ENCODE peak calls at places on chromosomes 3 and 15, in four cellular contexts. T, O, C and B are unnamed samples.

GRCh38 chr15:55742927-55743614 is at the start of gene PRTG:
- DNase-seq in T (no peak), O (peak), C (peak), B (no peak)

GRCh38 chr3:129486057-129487035 is 42.1 kb upstream of the RHO start:
- DNase-seq in T (no peak), O (peak), C (no peak), B (no peak)

GRCh38 chr3:133955892-133956291 is 60.2 kb upstream of the RAB6B start:
- DNase-seq in T (no peak), O (no peak), C (no peak), B (no peak)

GRCh38 chr3:116254535-116254934 is 190.8 kb downstream of the LSAMP start:
- DNase-seq in T (no peak), O (no peak), C (no peak), B (no peak)

GRCh38 chr15:88120021-88120420 is 136.5 kb downstream of the NTRK3 start:
- DNase-seq in T (no peak), O (no peak), C (no peak), B (no peak)

GRCh38 chr3:62041681-62042080 is 331.7 kb downstream of the FEZF2 start:
- DNase-seq in T (no peak), O (no peak), C (no peak), B (no peak)

GRCh38 chr3:117400303-117400702 is 690.7 kb downstream of the TUSC7 start:
- DNase-seq in T (no peak), O (no peak), C (no peak), B (no peak)

GRCh38 chr3:104425416-104425815 is 941.3 kb upstream of the ALCAM start:
- DNase-seq in T (no peak), O (no peak), C (no peak), B (no peak)

GRCh38 chr3:17629400-17629799 is 113.0 kb downstream of the TBC1D5 start:
- DNase-seq in T (no peak), O (no peak), C (no peak), B (no peak)

GRCh38 chr3:46845397-46845859 is 17.8 kb downstream of the MYL3 start:
- DNase-seq in T (no peak), O (peak), C (no peak), B (no peak)